ENCODE peak calls at places on chromosomes 4 and X, in nine cellular contexts. B is colonic mucosa, T is uterus, S is cardiac muscle cell, L is choroid plexus epithelial cell, E is esophagus squamous epithelium, A is upper lobe of left lung, C is OCI-LY7, O is GM12864. Y is an unnamed sample.

GRCh38 chr4:66562276-66562806 is 892.1 kb upstream of the EPHA5 start:
- DNase-seq in B (no peak), T (no peak), S (no peak), L (peak), E (no peak), A (no peak), C (no peak), O (no peak), Y (peak)

GRCh38 chr4:65968873-65969272 is 298.6 kb upstream of the EPHA5 start:
- DNase-seq in B (no peak), T (no peak), S (no peak), L (peak), E (no peak), A (no peak), C (no peak), O (no peak), Y (peak)

GRCh38 chrX:110847334-110847733 is 51.7 kb upstream of the CHRDL1 start:
- DNase-seq in B (peak), T (no peak), S (peak), L (peak), E (no peak), A (no peak), C (peak), O (peak), Y (peak)

GRCh38 chr4:52110171-52110570 is 59.1 kb downstream of the SPATA18 start:
- DNase-seq in B (no peak), T (no peak), S (no peak), L (peak), E (no peak), A (no peak), C (no peak), O (no peak), Y (peak)

GRCh38 chr4:75637176-75637575 is 6.8 kb upstream of the CDKL2 start:
- DNase-seq in B (no peak), T (no peak), S (no peak), L (peak), E (no peak), A (no peak), C (no peak), O (no peak), Y (no peak)

GRCh38 chrX:11108253-11108941 is 2.7 kb upstream of the HCCS start:
- DNase-seq in B (no peak), T (no peak), S (no peak), L (no peak), E (no peak), A (no peak), C (no peak), O (no peak), Y (no peak)

GRCh38 chrX:39477438-39478120 is 620.2 kb downstream of the BCOR start:
- DNase-seq in B (peak), T (peak), S (peak), L (no peak), E (no peak), A (peak), C (no peak), O (no peak), Y (peak)

GRCh38 chr4:169215656-169216055 is 55.1 kb downstream of the SH3RF1 start:
- DNase-seq in B (no peak), T (no peak), S (no peak), L (no peak), E (no peak), A (no peak), C (peak), O (no peak), Y (no peak)

GRCh38 chrX:12701625-12702024 is 89.6 kb upstream of the PRPS2 start:
- DNase-seq in B (peak), T (no peak), S (peak), L (peak), E (no peak), A (no peak), C (peak), O (peak), Y (peak)

GRCh38 chr4:173231916-173232315 is 63.3 kb downstream of the GALNT7 start:
- DNase-seq in B (no peak), T (no peak), S (no peak), L (peak), E (no peak), A (no peak), C (no peak), O (no peak), Y (peak)

GRCh38 chr4:43835869-43836268 is 612.7 kb downstream of the KCTD8 start:
- DNase-seq in B (no peak), T (no peak), S (no peak), L (no peak), E (no peak), A (no peak), C (no peak), O (no peak), Y (no peak)

GRCh38 chrX:30246769-30247489 is at the start of gene MAGEB1:
- DNase-seq in B (no peak), T (no peak), S (no peak), L (no peak), E (no peak), A (peak), C (no peak), O (no peak), Y (no peak)

GRCh38 chr4:119585771-119586170 is 42.8 kb downstream of the PDE5A start:
- DNase-seq in B (no peak), T (no peak), S (no peak), L (peak), E (no peak), A (no peak), C (no peak), O (no peak), Y (no peak)

GRCh38 chr4:61556277-61556676 is 356.2 kb downstream of the ADGRL3 start:
- DNase-seq in B (no peak), T (no peak), S (no peak), L (no peak), E (no peak), A (no peak), C (no peak), O (no peak), Y (peak)

GRCh38 chr4:7905461-7905915 is 34.2 kb downstream of the AFAP1 start:
- DNase-seq in B (no peak), T (peak), S (no peak), L (peak), E (no peak), A (no peak), C (no peak), O (no peak), Y (peak)

GRCh38 chr4:6137027-6137746 is 63.2 kb downstream of the JAKMIP1 start:
- DNase-seq in B (no peak), T (no peak), S (no peak), L (no peak), E (no peak), A (peak), C (no peak), O (no peak), Y (no peak)

GRCh38 chr4:6137747-6138135 is 62.6 kb downstream of the JAKMIP1 start:
- DNase-seq in B (no peak), T (no peak), S (no peak), L (no peak), E (no peak), A (peak), C (no peak), O (no peak), Y (no peak)

DNA sequence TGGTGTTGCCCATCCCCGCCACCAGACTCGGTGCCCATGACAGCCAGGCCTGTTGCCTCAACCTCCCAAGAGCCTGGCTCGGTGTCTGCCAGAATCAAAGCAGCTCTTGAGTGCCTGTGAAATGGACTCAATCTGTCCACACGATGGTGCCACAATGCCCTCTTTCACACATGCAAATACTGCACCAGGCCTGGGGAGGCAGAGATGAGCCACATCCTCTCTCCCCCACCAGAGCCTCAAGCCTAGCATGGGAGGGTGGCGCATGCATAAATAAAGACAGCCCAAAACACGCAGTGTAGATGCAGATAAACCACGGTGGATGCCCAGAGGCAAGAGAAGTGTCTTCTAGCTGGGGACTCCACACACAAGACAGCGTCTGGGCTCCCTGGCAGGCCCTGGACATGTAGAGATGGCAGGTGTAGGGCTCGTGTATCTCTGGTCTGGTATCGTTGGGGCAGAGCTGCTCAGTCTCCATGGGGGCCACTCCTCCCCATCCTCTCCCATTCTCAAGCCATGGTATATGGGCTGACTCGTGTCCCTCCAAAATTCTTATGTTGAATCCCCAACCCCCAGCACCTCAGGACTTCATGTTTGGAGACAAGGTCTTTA is 65.6 kb downstream of the JAKMIP1 start:
- DNase-seq in B (no peak), T (no peak), S (no peak), L (no peak), E (no peak), A (no peak), C (peak), O (peak), Y (no peak)
- TF ChIP-seq CTCF in B (no peak), T (no peak), S (no peak), L (no peak), E (no peak), A (no peak), C (peak), O (peak), Y (no peak)

DNA sequence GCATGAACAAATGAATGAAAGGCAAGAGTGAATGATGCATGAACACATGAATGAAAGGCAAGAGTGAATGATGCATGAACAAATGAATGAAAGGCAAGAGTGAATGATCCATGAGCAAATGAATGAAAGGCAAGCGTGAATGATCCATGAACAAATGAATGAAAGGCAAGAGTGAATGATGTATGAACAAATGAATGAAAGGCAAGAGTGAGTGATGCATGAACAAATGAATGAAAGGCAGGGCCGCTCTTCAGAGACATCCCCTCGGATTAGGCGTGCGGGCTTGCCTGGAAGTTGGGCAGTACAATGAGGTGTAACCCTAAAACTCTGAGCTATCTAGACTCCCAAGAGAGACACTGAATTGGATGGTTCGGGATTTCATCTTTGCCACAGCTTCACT is 3.7 kb downstream of the PCGF3 start:
- DNase-seq in B (no peak), T (no peak), S (no peak), L (no peak), E (no peak), A (no peak), C (no peak), O (no peak), Y (no peak)
- H3K4me3 ChIP-seq in B (no peak), T (no peak), S (no peak), L (no peak), E (no peak), A (no peak), C (no peak), O (no peak), Y (no peak)

GRCh38 chr4:6263541-6264540 is 5.8 kb upstream of the WFS1 start:
- DNase-seq in B (no peak), T (peak), S (peak), L (peak), E (no peak), A (peak), C (peak), O (no peak), Y (peak)
- TF ChIP-seq CTCF in B (peak), T (peak), S (peak), L (peak), E (peak), A (no peak), C (peak), O (peak), Y (peak)

GRCh38 chr4:147039991-147040575 is 94.4 kb upstream of the TTC29 start:
- DNase-seq in B (no peak), T (no peak), S (no peak), L (no peak), E (no peak), A (no peak), C (no peak), O (no peak), Y (no peak)

GRCh38 chr4:147037089-147037488 is 91.4 kb upstream of the TTC29 start:
- DNase-seq in B (no peak), T (no peak), S (no peak), L (no peak), E (no peak), A (no peak), C (no peak), O (no peak), Y (no peak)

GRCh38 chr4:147029296-147029695 is 83.6 kb upstream of the TTC29 start:
- DNase-seq in B (no peak), T (no peak), S (no peak), L (no peak), E (no peak), A (no peak), C (no peak), O (no peak), Y (no peak)

GRCh38 chr4:147034372-147034771 is 88.7 kb upstream of the TTC29 start:
- DNase-seq in B (no peak), T (no peak), S (no peak), L (peak), E (no peak), A (no peak), C (no peak), O (no peak), Y (no peak)
- H3K4me3 ChIP-seq in B (no peak), T (no peak), S (no peak), L (no peak), E (no peak), A (no peak), C (no peak), O (no peak), Y (no peak)

GRCh38 chr4:82802906-82803305 is 4.3 kb upstream of the SCD5 start:
- DNase-seq in B (no peak), T (no peak), S (no peak), L (no peak), E (no peak), A (no peak), C (no peak), O (no peak), Y (peak)
- TF ChIP-seq CTCF in B (no peak), T (no peak), S (no peak), L (no peak), E (no peak), A (no peak), C (no peak), O (no peak), Y (no peak)

GRCh38 chrX:66016905-66017658 is 22.8 kb downstream of the VSIG4 start:
- DNase-seq in B (no peak), T (no peak), S (no peak), L (no peak), E (no peak), A (no peak), C (no peak), O (no peak), Y (no peak)
- H3K4me3 ChIP-seq in B (no peak), T (no peak), S (no peak), L (no peak), E (no peak), A (peak), C (no peak), O (peak), Y (no peak)

Y was measured in fibroblast of pulmonary artery.